ENCODE peak calls at places on chromosomes 6 and 20, in eight cellular contexts. E, G, L, Q, Z, N, S and P are unnamed samples.

GRCh38 chr20:31712564-31713311 is 9.9 kb downstream of the BCL2L1 start:
- DNase-seq in L (no peak), S (no peak), N (peak; percentile 94), Q (peak; percentile 18), G (no peak), E (no peak), Z (peak; percentile 62), P (peak; percentile 88)

GRCh38 chr20:38674178-38675133 is 49.8 kb upstream of the SLC32A1 start:
- DNase-seq in L (peak; percentile 43), Z (peak; percentile 64), Q (no peak), G (no peak), N (peak; percentile 61), E (peak; percentile 41), S (peak; percentile 91), P (peak; percentile 74)

GRCh38 chr6:130617658-130618057 is 209.5 kb upstream of the SMLR1 start:
- DNase-seq in Q (no peak), G (no peak), L (no peak), S (no peak), N (no peak), E (no peak), Z (no peak), P (no peak)

GRCh38 chr6:11251553-11252358 is 19.3 kb upstream of the NEDD9 start:
- DNase-seq in S (no peak), N (no peak), L (no peak), G (no peak), Q (peak; percentile 28), Z (no peak), E (no peak), P (peak; percentile 84)

GRCh38 chr6:23775127-23775526 is 350.9 kb upstream of the NRSN1 start:
- DNase-seq in S (no peak), Q (no peak), E (no peak), L (no peak), G (no peak), Z (no peak), N (no peak), P (no peak)

GRCh38 chr20:3115190-3116107 is 30.9 kb upstream of the AVP start:
- DNase-seq in Z (peak; percentile 64), E (no peak), N (peak; percentile 89), G (no peak), L (no peak), Q (no peak), S (peak; percentile 46), P (peak; percentile 14)

GRCh38 chr20:24634855-24635254 is 165.4 kb downstream of the SYNDIG1 start:
- DNase-seq in Z (no peak), N (peak; percentile 82), S (no peak), E (no peak), Q (peak; percentile 36), L (no peak), G (peak; percentile 66), P (peak; percentile 35)

GRCh38 chr6:46586896-46587295 is 65.7 kb downstream of the CYP39A1 start:
- DNase-seq in G (no peak), S (no peak), L (no peak), Q (no peak), N (no peak), E (no peak), Z (no peak), P (no peak)

GRCh38 chr6:85756982-85757381 is 114.3 kb upstream of the SYNCRIP start:
- DNase-seq in E (no peak), Q (peak; percentile 30), N (no peak), L (no peak), Z (peak; percentile 14), S (no peak), G (no peak), P (no peak)

GRCh38 chr20:10762216-10762615 is 88.4 kb upstream of the JAG1 start:
- DNase-seq in G (no peak), E (no peak), L (no peak), S (no peak), Z (no peak), N (no peak), Q (no peak), P (no peak)

GRCh38 chr6:150846641-150847040 is 18.9 kb upstream of the MTHFD1L start:
- DNase-seq in L (no peak), E (no peak), G (no peak), Z (no peak), N (no peak), S (no peak), Q (no peak), P (no peak)

GRCh38 chr6:44056392-44057237 is 70.6 kb downstream of the MRPL14 start:
- DNase-seq in S (no peak), G (no peak), Q (no peak), L (no peak), N (no peak), Z (no peak), E (no peak), P (no peak)

GRCh38 chr6:71333700-71334099 is 45.1 kb downstream of the OGFRL1 start:
- DNase-seq in G (no peak), Z (no peak), L (no peak), S (no peak), Q (peak; percentile 41), N (no peak), E (no peak), P (no peak)

GRCh38 chr6:137873273-137873762 is 6.3 kb downstream of the TNFAIP3 start:
- DNase-seq in S (no peak), Q (no peak), Z (no peak), G (no peak), E (no peak), N (no peak), L (no peak), P (no peak)